ENCODE peak calls at places on chromosomes 12 and 14, in four cellular contexts. S is upper lobe of right lung, J is neural progenitor cell, R is suprapubic skin. T is an unnamed sample.
A peak's percentile ranks its signal among the peaks of the same experiment; 100 is the strongest.

GRCh38 chr12:66964629-66965028 is 285.8 kb upstream of the GRIP1 start:
- DNase-seq in R (no peak), J (no peak), S (no peak), T (no peak)

GRCh38 chr14:30283822-30284446 is 275.0 kb upstream of the G2E3 start:
- DNase-seq in J (peak; percentile 70), R (no peak), S (no peak), T (no peak)

GRCh38 chr14:67636361-67636919 is 16.7 kb downstream of the ARG2 start:
- DNase-seq in R (no peak), J (no peak), S (no peak), T (no peak)

GRCh38 chr14:61644185-61644584 is 51.1 kb upstream of the HIF1A start:
- DNase-seq in J (no peak), R (no peak), S (no peak), T (no peak)

GRCh38 chr12:44847888-44848770 is 28.0 kb downstream of the NELL2 start:
- DNase-seq in J (no peak), S (no peak), R (no peak), T (no peak)

GRCh38 chr12:112230136-112230535 is 104.8 kb downstream of the TRAFD1 start:
- DNase-seq in R (no peak), S (no peak), J (no peak), T (no peak)

GRCh38 chr14:61653507-61653906 is 41.8 kb upstream of the HIF1A start:
- DNase-seq in S (no peak), J (no peak), R (no peak), T (peak; percentile 63)

GRCh38 chr12:72036393-72036792 is 97.7 kb downstream of the TPH2 start:
- DNase-seq in R (no peak), S (no peak), J (no peak), T (no peak)

GRCh38 chr14:54524410-54524809 is 14.7 kb downstream of the CGRRF1 start:
- DNase-seq in S (no peak), R (no peak), J (no peak), T (no peak)

GRCh38 chr14:82806426-82806825 is 1272.8 kb upstream of the SEL1L start:
- DNase-seq in S (no peak), J (no peak), R (no peak), T (no peak)

GRCh38 chr12:75177997-75178396 is 31.6 kb downstream of the KCNC2 start:
- DNase-seq in J (no peak), S (no peak), R (no peak), T (peak; percentile 25)

GRCh38 chr14:24059841-24060388 is 8.1 kb downstream of the CARMIL3 start:
- DNase-seq in J (no peak), S (peak; percentile 58), R (no peak), T (no peak)

GRCh38 chr14:27391331-27391730 is 793.5 kb upstream of the NOVA1 start:
- DNase-seq in S (no peak), R (no peak), J (no peak), T (no peak)

GRCh38 chr12:26809611-26810298 is 23.2 kb downstream of the ITPR2 start:
- DNase-seq in S (no peak), R (no peak), J (no peak), T (no peak)

GRCh38 chr12:39236994-39237393 is 205.9 kb downstream of the KIF21A start:
- DNase-seq in S (no peak), R (no peak), J (no peak), T (no peak)

GRCh38 chr12:108000111-108000510 is 129.0 kb upstream of the WSCD2 start:
- DNase-seq in R (no peak), J (no peak), S (no peak), T (no peak)

GRCh38 chr14:65329911-65330310 is 82.6 kb upstream of the FUT8 start:
- DNase-seq in J (no peak), R (no peak), S (no peak), T (no peak)

GRCh38 chr12:88251798-88252197 is 109.7 kb downstream of the TMTC3 start:
- DNase-seq in J (no peak), R (no peak), S (no peak), T (no peak)

DNA sequence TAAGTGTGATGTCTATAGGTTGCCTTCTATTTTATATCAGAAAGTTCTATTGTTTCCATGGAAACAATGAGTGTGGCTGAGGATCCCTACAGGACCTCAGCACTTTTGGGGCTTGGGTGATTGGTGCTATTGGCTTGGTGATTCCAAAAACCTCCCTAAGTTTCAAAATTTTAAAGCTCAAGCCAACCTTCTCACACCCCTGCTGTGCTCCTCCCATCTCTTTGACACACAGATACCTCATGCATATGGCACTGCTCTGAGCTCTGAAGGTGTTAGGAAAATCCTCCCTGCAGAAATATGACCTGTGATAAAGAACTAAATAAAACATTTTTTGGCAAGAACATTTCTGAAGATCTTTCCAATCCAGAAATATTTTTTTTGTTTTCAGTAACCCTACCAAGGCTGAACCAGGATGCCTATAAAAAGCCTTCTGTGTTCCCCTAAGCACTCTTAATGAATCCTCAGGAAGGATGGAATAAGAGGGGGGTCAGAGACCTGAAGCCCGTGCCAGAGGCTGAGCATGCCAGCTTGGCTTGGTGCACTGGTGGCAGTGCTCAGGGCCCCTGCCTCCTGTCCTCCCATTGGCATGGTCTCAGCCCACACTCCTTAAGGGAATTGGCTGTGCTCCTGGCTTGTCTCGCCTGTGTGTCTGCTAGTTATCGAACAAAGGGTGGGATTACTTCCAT is 132.5 kb upstream of the EEA1 start:
- DNase-seq in J (peak; percentile 11), R (no peak), S (no peak), T (no peak)
- H3K4me1 ChIP-seq in J (peaks cover 24% of the 10 kb centered on the region), R (peaks cover 12% of the 10 kb centered on the region), S (peaks cover 12% of the 10 kb centered on the region), T (peaks cover 4% of the 10 kb centered on the region)

GRCh38 chr12:57131896-57132744 is 3.8 kb downstream of the LRP1 start:
- DNase-seq in R (no peak), J (no peak), S (no peak), T (no peak)
- H3K27ac ChIP-seq in R (peak overlapping the region; percentile 95), J (no peak overlapping the region), S (peak overlapping the region; percentile 71), T (peak overlapping the region; percentile 72)

DNA sequence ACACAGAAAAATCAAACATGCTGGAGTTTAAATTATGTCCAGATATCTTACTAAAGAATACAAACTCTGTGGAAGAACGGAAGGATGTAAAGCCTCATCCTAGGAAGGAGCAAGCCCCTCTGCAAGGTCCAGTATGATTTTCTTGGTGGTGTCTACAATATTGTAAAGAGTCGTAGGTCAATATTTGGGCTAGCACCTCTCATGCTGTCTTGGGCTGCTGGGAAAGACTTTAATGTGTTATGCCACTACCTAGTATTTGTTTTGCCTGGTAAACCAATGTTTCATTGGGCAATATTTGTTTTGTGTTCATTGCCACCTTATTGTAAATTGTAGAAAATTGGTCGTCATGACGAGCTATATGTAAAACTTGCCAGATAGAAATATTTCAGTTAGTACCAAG is 26.6 kb downstream of the RESF1 start:
- DNase-seq in J (no peak), R (no peak), S (no peak), T (no peak)
- H3K9me3 ChIP-seq in J (peaks cover 37% of the 10 kb centered on the region), R (peaks cover 25% of the 10 kb centered on the region), S (no peaks in the 10 kb centered on the region), T (no peaks in the 10 kb centered on the region)

GRCh38 chr12:57146092-57146491 is 1.3 kb downstream of the LRP1-AS start:
- DNase-seq in J (no peak), R (no peak), S (no peak), T (no peak)
- H3K4me1 ChIP-seq in J (no peaks in the 10 kb centered on the region), R (peaks cover 78% of the 10 kb centered on the region), S (peaks cover 56% of the 10 kb centered on the region), T (peaks cover 26% of the 10 kb centered on the region)

GRCh38 chr12:2074792-2075191 is 22.0 kb downstream of the CACNA1C start:
- DNase-seq in S (no peak), R (no peak), J (no peak), T (no peak)
- H3K27ac ChIP-seq in S (peak overlapping the region; percentile 30), R (no peak overlapping the region), J (no peak overlapping the region), T (no peak overlapping the region)

GRCh38 chr12:34294671-34295365 is 272.5 kb downstream of the ALG10 start:
- DNase-seq in J (no peak), S (no peak), R (no peak), T (no peak)
- H3K9me3 ChIP-seq in J (no peaks in the 10 kb centered on the region), S (no peaks in the 10 kb centered on the region), R (peaks cover 13% of the 10 kb centered on the region), T (peaks cover 22% of the 10 kb centered on the region)

T was measured in SJSA1.